ENCODE peak calls at places on chromosomes 2 and 18, in four cellular contexts. M, V, R and F are unnamed samples.

GRCh38 chr18:67997496-67997895 is 481.0 kb upstream of the DSEL start:
- DNase-seq in M (no peak), V (no peak), R (no peak), F (no peak)

GRCh38 chr2:226117506-226118065 is 682.0 kb downstream of the IRS1 start:
- DNase-seq in M (no peak), V (no peak), R (no peak), F (no peak)

GRCh38 chr2:66032376-66032775 is 402.5 kb upstream of the MEIS1 start:
- DNase-seq in M (no peak), V (no peak), R (no peak), F (no peak)

GRCh38 chr2:32008811-32009478 is 1.9 kb downstream of the MEMO1 start:
- DNase-seq in M (peak), V (peak), R (no peak), F (no peak)

GRCh38 chr2:64737547-64737946 is 83.8 kb upstream of the SERTAD2 start:
- DNase-seq in M (no peak), V (no peak), R (no peak), F (no peak)

GRCh38 chr2:42929985-42930581 is 137.7 kb upstream of the HAAO start:
- DNase-seq in M (peak), V (no peak), R (no peak), F (peak)

GRCh38 chr2:72140621-72140960 is 7.1 kb downstream of the CYP26B1 start:
- DNase-seq in M (no peak), V (no peak), R (no peak), F (no peak)

GRCh38 chr2:39837856-39838453 is 58.9 kb upstream of the THUMPD2 start:
- DNase-seq in M (peak), V (no peak), R (no peak), F (no peak)

GRCh38 chr2:16546128-16546754 is 119.4 kb downstream of the CYRIA start:
- DNase-seq in M (no peak), V (no peak), R (no peak), F (peak)

GRCh38 chr2:102313950-102314349 is 2.6 kb downstream of the IL1RL1 start:
- DNase-seq in M (no peak), V (no peak), R (no peak), F (no peak)

GRCh38 chr2:16604236-16604635 is 61.4 kb downstream of the CYRIA start:
- DNase-seq in M (no peak), V (no peak), R (no peak), F (no peak)

GRCh38 chr2:65402339-65402738 is 30.1 kb downstream of the SPRED2 start:
- DNase-seq in M (no peak), V (no peak), R (no peak), F (no peak)